ENCODE peak calls at places on chromosomes 1 and 21, in five cellular contexts. Z is endothelial cell of umbilical vein; I is left ventricle myocardium inferior; T is naive thymus-derived CD4-positive, alpha-beta T cell; M is mucosa of descending colon. V is an unnamed sample. For H3K9me3, the result is how much of the 10 kb centered on the place peaks cover.

GRCh38 chr1:240804475-240804874 is 192.5 kb upstream of the GREM2 start:
- DNase-seq in Z (peak), I (no peak), T (no peak), M (no peak), V (no peak)

GRCh38 chr21:35530726-35531125 is 481.6 kb upstream of the RUNX1 start:
- DNase-seq in Z (no peak), I (no peak), T (no peak), M (no peak), V (no peak)

GRCh38 chr1:23751050-23751814 is 8.0 kb downstream of the ELOA start:
- DNase-seq in Z (peak), I (no peak), T (no peak), M (no peak), V (peak)

GRCh38 chr1:23772049-23772853 is 6.0 kb upstream of the PITHD1 start:
- DNase-seq in Z (peak), I (peak), T (peak), M (peak), V (peak)

GRCh38 chr1:183622884-183623785 is 12.4 kb downstream of the ARPC5 start:
- DNase-seq in Z (peak), I (peak), T (peak), M (peak), V (peak)

GRCh38 chr1:71350805-71351204 is 270.0 kb upstream of the ZRANB2 start:
- DNase-seq in Z (no peak), I (no peak), T (no peak), M (no peak), V (no peak)

GRCh38 chr21:40768056-40768455 is 78.9 kb downstream of the DSCAM start:
- DNase-seq in Z (no peak), I (no peak), T (no peak), M (no peak), V (no peak)

GRCh38 chr1:9481048-9481447 is 58.2 kb upstream of the SLC25A33 start:
- DNase-seq in Z (no peak), I (no peak), T (no peak), M (no peak), V (no peak)

GRCh38 chr21:44057960-44058651 is 46.0 kb downstream of the TRAPPC10 start:
- DNase-seq in Z (no peak), I (no peak), T (no peak), M (no peak), V (no peak)

GRCh38 chr1:153789478-153790148 is 14.4 kb downstream of the SLC27A3 start:
- DNase-seq in Z (no peak), I (no peak), T (no peak), M (peak), V (peak)

GRCh38 chr1:11193376-11193775 is 4.2 kb downstream of the ANGPTL7 start:
- DNase-seq in Z (no peak), I (no peak), T (no peak), M (no peak), V (no peak)

GRCh38 chr1:151970641-151971040 is 23.0 kb downstream of the S100A10 start:
- DNase-seq in Z (no peak), I (no peak), T (no peak), M (peak), V (no peak)

GRCh38 chr1:212640223-212640885 is 31.8 kb downstream of the ATF3 start:
- DNase-seq in Z (no peak), I (no peak), T (no peak), M (no peak), V (no peak)

GRCh38 chr1:244011796-244012195 is 39.3 kb upstream of the ZBTB18 start:
- DNase-seq in Z (peak), I (no peak), T (no peak), M (no peak), V (no peak)

GRCh38 chr1:189681252-189681919 is 796.3 kb downstream of the BRINP3 start:
- DNase-seq in Z (peak), I (no peak), T (no peak), M (no peak), V (no peak)

GRCh38 chr1:154626456-154627246 is 18.7 kb upstream of the ADAR start:
- DNase-seq in Z (no peak), I (no peak), T (no peak), M (no peak), V (no peak)

GRCh38 chr21:19353271-19353670 is 949.7 kb upstream of the TMPRSS15 start:
- DNase-seq in Z (no peak), I (no peak), T (no peak), M (no peak), V (no peak)

GRCh38 chr1:204924013-204924759 is 53.5 kb downstream of the NFASC start:
- DNase-seq in Z (no peak), I (no peak), T (no peak), M (no peak), V (no peak)

GRCh38 chr21:14773777-14774345 is 227.7 kb upstream of the SAMSN1 start:
- DNase-seq in Z (peak), I (peak), T (no peak), M (peak), V (no peak)

GRCh38 chr1:222250376-222250775 is 297.5 kb downstream of the HHIPL2 start:
- DNase-seq in Z (no peak), I (no peak), T (no peak), M (no peak), V (no peak)

GRCh38 chr1:93056214-93056613 is 22.9 kb upstream of the MTF2 start:
- DNase-seq in Z (peak), I (no peak), T (no peak), M (no peak), V (no peak)

GRCh38 chr1:205792481-205792881 is 17.2 kb upstream of the RAB29 start:
- DNase-seq in Z (no peak), I (no peak), T (no peak), M (no peak), V (no peak)

GRCh38 chr1:229452956-229453801 is 19.3 kb upstream of the ACTA1 start:
- DNase-seq in Z (no peak), I (no peak), T (no peak), M (no peak), V (no peak)

GRCh38 chr1:31977361-31978131 is 36.1 kb upstream of the KHDRBS1 start:
- DNase-seq in Z (peak), I (no peak), T (no peak), M (no peak), V (no peak)

GRCh38 chr1:214264196-214264595 is 16.8 kb upstream of the SMYD2 start:
- DNase-seq in Z (no peak), I (no peak), T (no peak), M (no peak), V (no peak)

GRCh38 chr1:223844962-223845809 is 561 bp downstream of the TP53BP2 start:
- DNase-seq in Z (peak), I (peak), T (peak), M (peak), V (peak)

GRCh38 chr1:166974647-166975345 is 544 bp downstream of the ILDR2 start:
- DNase-seq in Z (no peak), I (no peak), T (no peak), M (no peak), V (no peak)

GRCh38 chr1:204357551-204357950 is 2.2 kb downstream of the PLEKHA6 start:
- DNase-seq in Z (peak), I (peak), T (no peak), M (peak), V (peak)

GRCh38 chr1:245336149-245336983 is 181.6 kb downstream of the KIF26B start:
- DNase-seq in Z (no peak), I (no peak), T (no peak), M (no peak), V (no peak)

GRCh38 chr1:89436856-89437255 is 73.0 kb downstream of the GBP6 start:
- DNase-seq in Z (no peak), I (no peak), T (no peak), M (no peak), V (no peak)
- H3K9me3 ChIP-seq in Z (under half), I (under half), T (under half), M (under half), V (under half)

DNA sequence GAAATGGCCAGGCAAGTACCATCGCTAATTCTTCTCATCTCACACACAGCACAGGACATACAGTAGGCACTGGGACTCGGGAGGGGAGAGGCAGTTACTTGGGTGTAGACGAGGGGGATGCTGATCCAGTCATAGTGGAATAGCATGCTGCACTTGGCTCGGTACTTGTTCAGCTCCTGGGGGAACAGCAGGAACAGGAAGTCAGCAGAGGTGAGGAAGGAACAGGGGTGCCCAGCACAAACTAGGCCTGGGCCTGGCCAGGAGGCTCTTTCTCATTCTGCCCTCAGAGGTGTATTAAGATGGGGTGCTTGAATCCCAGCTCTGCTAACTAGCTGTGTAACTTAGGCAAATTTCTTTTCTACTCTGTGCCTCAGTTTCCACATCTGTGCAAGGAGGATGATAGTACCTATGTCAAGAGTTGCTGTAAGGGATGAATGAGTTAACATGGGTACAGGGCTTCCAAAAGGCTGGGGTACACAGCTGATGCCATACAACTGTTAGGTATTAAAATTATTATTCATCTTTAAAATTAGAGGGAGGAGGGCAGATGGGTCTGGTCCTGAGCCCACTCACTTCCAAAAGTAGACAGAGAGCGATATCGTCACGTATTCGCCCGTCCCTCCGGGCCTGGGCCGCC is 2.4 kb downstream of the BEST4 start:
- DNase-seq in Z (no peak), I (no peak), T (no peak), M (no peak), V (no peak)
- H3K4me3 ChIP-seq in Z (peak), I (peak), T (peak), M (no peak), V (peak)

GRCh38 chr1:19121192-19121591 is 88.9 kb downstream of the UBR4 start:
- DNase-seq in Z (no peak), I (no peak), T (no peak), M (peak), V (no peak)
- H3K9me3 ChIP-seq in Z (under half), I (under half), T (under half), M (under half), V (under half)

GRCh38 chr1:200708161-200708560 is 30.5 kb upstream of the CAMSAP2 start:
- DNase-seq in Z (no peak), I (no peak), T (no peak), M (no peak), V (no peak)
- H3K4me3 ChIP-seq in Z (no peak), I (no peak), T (no peak), M (no peak), V (no peak)

DNA sequence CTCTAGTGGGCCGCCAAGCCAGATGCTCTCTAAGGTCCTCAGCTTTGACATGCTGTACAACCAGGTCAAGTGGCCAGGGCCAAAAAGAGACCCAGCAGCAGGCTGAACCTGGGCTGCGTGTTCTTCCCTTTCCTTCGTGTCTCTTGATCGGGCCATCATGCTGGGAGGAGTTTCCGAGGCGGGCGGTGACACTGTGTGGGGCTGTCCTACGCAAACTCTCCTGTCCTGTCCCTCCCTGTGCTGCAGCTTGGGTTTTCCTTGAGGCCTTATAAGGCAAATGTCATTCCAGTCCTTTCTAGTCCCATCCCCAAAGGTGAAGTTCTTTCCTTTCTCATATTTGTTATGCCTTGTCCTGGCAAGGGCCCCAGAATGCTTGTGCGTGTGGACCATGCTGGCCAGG is 56.7 kb downstream of the ARHGEF10L start:
- DNase-seq in Z (no peak), I (no peak), T (no peak), M (peak), V (no peak)
- H3K9me3 ChIP-seq in Z (under half), I (under half), T (under half), M (under half), V (under half)

DNA sequence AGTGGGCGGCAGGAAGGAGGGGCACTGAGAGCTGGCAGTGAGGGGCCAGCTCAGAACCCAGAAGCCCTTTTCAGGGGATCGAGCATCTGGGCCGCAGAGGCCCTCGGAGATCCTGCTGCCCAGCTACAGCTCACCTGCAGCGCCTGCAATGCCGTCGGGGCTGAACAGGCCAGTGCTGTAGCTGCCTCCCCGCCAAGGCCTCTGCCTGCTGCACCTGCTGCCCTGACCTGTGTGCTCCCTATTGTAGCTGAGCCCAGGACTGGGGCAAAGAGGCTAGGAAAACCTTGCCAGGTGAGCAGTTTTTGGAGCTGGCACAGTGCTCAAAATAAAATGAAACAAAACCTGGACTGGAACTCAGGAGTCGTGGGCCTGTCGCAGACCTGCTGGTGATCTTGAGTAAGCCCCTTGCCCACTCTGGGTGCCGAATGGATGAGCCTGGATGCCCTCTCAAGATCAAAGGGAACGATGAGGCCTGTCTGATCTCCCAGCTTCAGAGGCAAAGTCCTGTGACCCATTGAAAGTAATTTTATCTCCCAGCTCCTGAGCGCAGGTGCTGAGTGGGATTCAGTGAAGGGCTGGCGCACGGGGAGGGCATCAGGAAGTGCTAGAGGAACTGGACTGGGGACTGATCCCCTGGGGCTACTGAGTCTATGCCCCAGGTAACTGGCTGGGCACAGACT is 154.6 kb downstream of the FOXD2 start:
- DNase-seq in Z (no peak), I (no peak), T (no peak), M (no peak), V (peak)
- H3K4me3 ChIP-seq in Z (no peak), I (no peak), T (no peak), M (no peak), V (no peak)

GRCh38 chr1:172357753-172358152 is 62.7 kb upstream of the C1orf105 start:
- DNase-seq in Z (peak), I (no peak), T (no peak), M (no peak), V (no peak)

GRCh38 chr1:172360511-172360910 is 60.0 kb upstream of the C1orf105 start:
- DNase-seq in Z (peak), I (no peak), T (no peak), M (peak), V (no peak)

GRCh38 chr1:172354291-172354940 is 66.1 kb upstream of the C1orf105 start:
- DNase-seq in Z (no peak), I (no peak), T (no peak), M (no peak), V (no peak)

GRCh38 chr1:172359531-172359991 is 60.9 kb upstream of the C1orf105 start:
- DNase-seq in Z (peak), I (no peak), T (no peak), M (no peak), V (no peak)

GRCh38 chr1:172356620-172357019 is 63.9 kb upstream of the C1orf105 start:
- DNase-seq in Z (peak), I (no peak), T (no peak), M (no peak), V (no peak)
- H3K9me3 ChIP-seq in Z (under half), I (under half), T (under half), M (under half), V (under half)